ENCODE peak calls at places on chromosomes 1 and 21, in five cellular contexts. K is GM12878, M is K562, C is H1, N is HepG2. R is an unnamed sample.

GRCh38 chr1:89358287-89358893 is 5.5 kb upstream of the GBP6 start:
- DNase-seq in K (peak), M (peak), C (peak), N (peak), R (peak)

GRCh38 chr1:47837046-47837830 is 159.9 kb downstream of the TRABD2B start:
- DNase-seq in K (no peak), M (no peak), C (no peak), N (no peak), R (no peak)

GRCh38 chr1:8402109-8402704 is 84.3 kb downstream of the SLC45A1 start:
- DNase-seq in K (no peak), M (no peak), C (no peak), N (no peak), R (no peak)

GRCh38 chr1:185696419-185697150 is 37.6 kb upstream of the HMCN1 start:
- DNase-seq in K (no peak), M (no peak), C (no peak), N (no peak), R (no peak)

GRCh38 chr1:95733671-95734070 is 499.7 kb downstream of the RWDD3 start:
- DNase-seq in K (no peak), M (no peak), C (no peak), N (no peak), R (no peak)

GRCh38 chr1:147076442-147076841 is 95.8 kb downstream of the PRKAB2 start:
- DNase-seq in K (no peak), M (no peak), C (no peak), N (no peak), R (no peak)

GRCh38 chr21:32994305-32994704 is 31.4 kb upstream of the OLIG2 start:
- DNase-seq in K (no peak), M (peak), C (no peak), N (no peak), R (peak)

GRCh38 chr1:223815865-223816264 is 29.9 kb downstream of the TP53BP2 start:
- DNase-seq in K (no peak), M (no peak), C (no peak), N (no peak), R (no peak)

GRCh38 chr1:72241397-72241796 is 40.9 kb downstream of the NEGR1 start:
- DNase-seq in K (no peak), M (no peak), C (no peak), N (peak), R (no peak)

GRCh38 chr1:3366181-3367051 is 88.0 kb upstream of the ARHGEF16 start:
- DNase-seq in K (no peak), M (no peak), C (no peak), N (peak), R (no peak)

GRCh38 chr1:12087797-12088314 is 24.8 kb downstream of the TNFRSF8 start:
- DNase-seq in K (peak), M (no peak), C (no peak), N (no peak), R (no peak)

GRCh38 chr1:212899845-212900244 is 41.8 kb downstream of the FLVCR1 start:
- DNase-seq in K (no peak), M (no peak), C (no peak), N (no peak), R (peak)

GRCh38 chr1:114395863-114396262 is 115.1 kb downstream of the TRIM33 start:
- DNase-seq in K (no peak), M (no peak), C (no peak), N (no peak), R (no peak)

GRCh38 chr1:155124503-155125463 is 2.9 kb upstream of the EFNA1 start:
- DNase-seq in K (no peak), M (no peak), C (no peak), N (no peak), R (peak)

GRCh38 chr1:7401814-7402547 is 369.1 kb upstream of the VAMP3 start:
- DNase-seq in K (no peak), M (no peak), C (no peak), N (peak), R (peak)

GRCh38 chr1:154975409-154976205 is 1.1 kb downstream of the CKS1B start:
- DNase-seq in K (peak), M (no peak), C (no peak), N (no peak), R (peak)

GRCh38 chr1:43549921-43550597 is 19.4 kb downstream of the PTPRF start:
- DNase-seq in K (no peak), M (peak), C (peak), N (no peak), R (peak)

GRCh38 chr1:2400576-2400909 is 8.9 kb downstream of the RER1 start:
- DNase-seq in K (no peak), M (no peak), C (no peak), N (no peak), R (no peak)

GRCh38 chr1:8020032-8020431 is 6.1 kb downstream of the ERRFI1 start:
- DNase-seq in K (no peak), M (no peak), C (no peak), N (peak), R (no peak)

GRCh38 chr1:150563340-150564038 is 14.3 kb downstream of the ADAMTSL4 start:
- DNase-seq in K (peak), M (no peak), C (no peak), N (no peak), R (no peak)

GRCh38 chr1:90959352-90960206 is 62.3 kb downstream of the ZNF644 start:
- DNase-seq in K (no peak), M (no peak), C (no peak), N (peak), R (no peak)

GRCh38 chr1:95126846-95127245 is 9.7 kb downstream of the TLCD4 start:
- DNase-seq in K (no peak), M (no peak), C (no peak), N (no peak), R (no peak)

GRCh38 chr1:180267761-180268555 is 37.9 kb downstream of the LHX4 start:
- DNase-seq in K (no peak), M (no peak), C (no peak), N (no peak), R (no peak)

GRCh38 chr1:187070076-187070475 is 241.3 kb downstream of the PLA2G4A start:
- DNase-seq in K (no peak), M (no peak), C (no peak), N (no peak), R (no peak)

GRCh38 chr1:84985365-84985764 is 11.5 kb downstream of the MCOLN2 start:
- DNase-seq in K (no peak), M (no peak), C (no peak), N (no peak), R (no peak)

GRCh38 chr1:53654216-53655210 is 84.5 kb downstream of the GLIS1 start:
- DNase-seq in K (no peak), M (no peak), C (no peak), N (no peak), R (no peak)

GRCh38 chr1:35577071-35577998 is 4.2 kb downstream of the TFAP2E start:
- DNase-seq in K (peak), M (no peak), C (no peak), N (no peak), R (peak)

GRCh38 chr1:248841702-248842395 is 3.8 kb downstream of the ZNF672 start:
- DNase-seq in K (no peak), M (no peak), C (no peak), N (peak), R (peak)

GRCh38 chr1:77987942-77988341 is 9.1 kb upstream of the FUBP1 start:
- DNase-seq in K (no peak), M (no peak), C (no peak), N (no peak), R (no peak)

GRCh38 chr1:61887921-61888564 is 145.8 kb downstream of the PATJ start:
- DNase-seq in K (no peak), M (no peak), C (no peak), N (no peak), R (no peak)

GRCh38 chr21:43712268-43712942 is 6.5 kb upstream of the PDXK start:
- DNase-seq in K (no peak), M (peak), C (no peak), N (no peak), R (no peak)

GRCh38 chr1:182206628-182207239 is 145.2 kb upstream of the ZNF648 start:
- DNase-seq in K (no peak), M (no peak), C (no peak), N (no peak), R (no peak)

GRCh38 chr1:160567858-160568682 is 11.2 kb downstream of the CD84 start:
- DNase-seq in K (no peak), M (no peak), C (no peak), N (no peak), R (no peak)

GRCh38 chr1:226548281-226549093 is at the start of gene STUM:
- DNase-seq in K (no peak), M (no peak), C (no peak), N (no peak), R (peak)

GRCh38 chr1:23544444-23545389 is 13.7 kb upstream of the E2F2 start:
- DNase-seq in K (no peak), M (peak), C (no peak), N (peak), R (peak)

GRCh38 chr21:35222541-35222941 is 173.4 kb upstream of the RUNX1 start:
- DNase-seq in K (peak), M (no peak), C (no peak), N (no peak), R (no peak)

GRCh38 chr1:147542549-147542857 is 1.2 kb downstream of the BCL9 start:
- DNase-seq in K (no peak), M (no peak), C (no peak), N (no peak), R (no peak)

GRCh38 chr1:189323090-189323489 is 1154.6 kb downstream of the BRINP3 start:
- DNase-seq in K (no peak), M (no peak), C (no peak), N (no peak), R (no peak)

GRCh38 chr1:223341111-223341510 is 22.9 kb downstream of the SUSD4 start:
- DNase-seq in K (no peak), M (no peak), C (no peak), N (no peak), R (no peak)

GRCh38 chr1:10762875-10763274 is 33.6 kb downstream of the CASZ1 start:
- DNase-seq in K (no peak), M (no peak), C (no peak), N (no peak), R (no peak)

GRCh38 chr1:10765734-10766478 is 30.5 kb downstream of the CASZ1 start:
- DNase-seq in K (no peak), M (no peak), C (no peak), N (no peak), R (no peak)

GRCh38 chr1:10764296-10764798 is 32.1 kb downstream of the CASZ1 start:
- DNase-seq in K (no peak), M (no peak), C (no peak), N (no peak), R (no peak)

GRCh38 chr1:10767282-10767681 is 29.2 kb downstream of the CASZ1 start:
- DNase-seq in K (no peak), M (no peak), C (no peak), N (no peak), R (no peak)

DNA sequence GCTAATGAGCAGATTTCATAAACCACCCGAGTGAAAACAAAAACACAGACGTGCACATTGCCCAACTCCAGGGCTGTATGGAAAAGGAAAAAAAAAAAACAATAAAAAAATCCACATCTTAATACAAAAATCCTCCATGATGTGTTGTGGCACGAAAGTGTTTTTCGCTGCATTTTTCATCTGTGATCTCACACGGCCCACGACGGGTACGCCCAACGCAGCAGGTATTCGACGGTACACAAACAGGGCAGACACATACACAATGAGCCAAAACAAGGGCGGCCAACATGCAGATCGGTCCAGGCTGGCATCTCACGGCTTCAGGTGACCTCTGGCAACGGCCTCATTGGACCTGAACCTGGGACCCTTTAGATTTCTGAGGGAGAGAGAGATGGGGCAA is 31.1 kb downstream of the CASZ1 start:
- DNase-seq in K (no peak), M (no peak), C (no peak), N (no peak), R (no peak)
- H3K4me2 ChIP-seq in K (no peak), M (no peak), C (no peak), N (no peak), R (no peak)

GRCh38 chr1:228139931-228140723 is at the start of gene GUK1:
- DNase-seq in K (peak), M (peak), C (peak), N (peak), R (peak)

GRCh38 chr1:228142616-228143203 is 2.6 kb downstream of the GUK1 start:
- DNase-seq in K (no peak), M (no peak), C (no peak), N (no peak), R (no peak)

GRCh38 chr1:228140724-228141081 is 624 bp downstream of the GUK1 start:
- DNase-seq in K (no peak), M (no peak), C (no peak), N (no peak), R (no peak)

GRCh38 chr1:228141871-228142615 is 2.0 kb downstream of the GUK1 start:
- DNase-seq in K (no peak), M (no peak), C (no peak), N (no peak), R (no peak)

GRCh38 chr1:228141082-228141870 is 1.2 kb downstream of the GUK1 start:
- DNase-seq in K (no peak), M (no peak), C (no peak), N (no peak), R (no peak)
- TF ChIP-seq CREB1 in K (no peak), M (no peak), C (no peak), N (no peak), R (no peak)

GRCh38 chr21:45141507-45141906 is 67.1 kb downstream of the ADARB1 start:
- DNase-seq in K (no peak), M (no peak), C (no peak), N (no peak), R (no peak)
- TF ChIP-seq CTCF in K (no peak), M (no peak), C (no peak), N (no peak), R (no peak)

DNA sequence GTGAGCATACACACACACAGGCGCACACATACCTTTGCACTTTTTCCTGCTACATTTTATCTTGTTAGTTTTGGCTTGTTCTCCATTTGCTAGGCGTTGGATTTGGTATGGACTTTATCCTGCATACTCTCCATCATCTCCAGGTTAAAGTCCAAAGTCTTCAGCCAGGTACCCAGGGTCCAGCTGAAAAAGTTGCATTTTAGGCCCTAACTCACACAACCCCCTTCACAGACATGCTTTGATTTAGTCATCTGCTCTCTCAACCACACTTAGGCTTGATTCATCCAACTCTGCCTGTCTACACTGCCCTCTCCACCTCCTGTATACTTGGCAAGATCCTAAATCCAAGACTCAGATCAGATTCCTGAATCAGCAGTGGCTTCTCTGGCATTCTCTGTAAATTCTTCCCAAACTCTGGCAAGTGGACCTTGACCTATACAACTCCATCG is 10.7 kb upstream of the LAMB3 start:
- DNase-seq in K (no peak), M (no peak), C (no peak), N (no peak), R (no peak)
- H3K4me2 ChIP-seq in K (no peak), M (no peak), C (no peak), N (peak), R (no peak)

GRCh38 chr1:87151500-87152421 is 176.9 kb upstream of the LMO4 start:
- DNase-seq in K (peak), M (peak), C (peak), N (no peak), R (peak)
- TF ChIP-seq CREB1 in K (peak), M (no peak), C (no peak), N (no peak), R (no peak)

GRCh38 chr1:236451796-236452373 is 57.8 kb downstream of the EDARADD start:
- DNase-seq in K (no peak), M (peak), C (peak), N (peak), R (peak)
- TF ChIP-seq CTCF in K (peak), M (peak), C (peak), N (peak), R (peak)

GRCh38 chr1:15583016-15583706 is 1.7 kb downstream of the AGMAT start:
- DNase-seq in K (no peak), M (no peak), C (no peak), N (no peak), R (no peak)

GRCh38 chr1:15575549-15576150 is 9.2 kb downstream of the AGMAT start:
- DNase-seq in K (no peak), M (no peak), C (no peak), N (no peak), R (no peak)

GRCh38 chr1:15577691-15578090 is 7.2 kb downstream of the AGMAT start:
- DNase-seq in K (no peak), M (no peak), C (no peak), N (no peak), R (no peak)

GRCh38 chr1:15578921-15579682 is 5.7 kb downstream of the AGMAT start:
- DNase-seq in K (peak), M (no peak), C (no peak), N (no peak), R (no peak)

DNA sequence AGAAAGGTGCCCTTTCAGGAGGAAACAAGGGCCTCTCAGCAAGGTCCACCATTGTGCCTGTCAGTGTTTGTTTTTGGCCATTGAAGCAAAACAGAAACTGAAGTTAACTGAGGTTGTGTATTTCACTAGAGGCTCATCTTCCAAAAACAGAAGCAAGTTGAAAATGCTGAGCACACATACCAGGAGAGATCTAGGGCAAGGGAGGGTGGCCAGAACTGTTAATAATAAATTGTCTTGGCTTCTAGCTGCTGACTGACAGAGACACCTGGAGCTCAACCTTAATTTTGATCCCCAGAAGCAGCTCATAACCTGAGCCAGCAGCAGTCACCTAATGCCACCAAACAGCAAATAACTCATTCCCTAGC is 5.2 kb downstream of the AGMAT start:
- DNase-seq in K (peak), M (no peak), C (no peak), N (no peak), R (no peak)
- H3K4me2 ChIP-seq in K (peak), M (no peak), C (no peak), N (no peak), R (no peak)

GRCh38 chr1:229454056-229454455 is 20.2 kb upstream of the ACTA1 start:
- DNase-seq in K (no peak), M (no peak), C (no peak), N (no peak), R (peak)
- TF ChIP-seq CREB1 in K (no peak), M (no peak), C (no peak), N (no peak), R (no peak)

DNA sequence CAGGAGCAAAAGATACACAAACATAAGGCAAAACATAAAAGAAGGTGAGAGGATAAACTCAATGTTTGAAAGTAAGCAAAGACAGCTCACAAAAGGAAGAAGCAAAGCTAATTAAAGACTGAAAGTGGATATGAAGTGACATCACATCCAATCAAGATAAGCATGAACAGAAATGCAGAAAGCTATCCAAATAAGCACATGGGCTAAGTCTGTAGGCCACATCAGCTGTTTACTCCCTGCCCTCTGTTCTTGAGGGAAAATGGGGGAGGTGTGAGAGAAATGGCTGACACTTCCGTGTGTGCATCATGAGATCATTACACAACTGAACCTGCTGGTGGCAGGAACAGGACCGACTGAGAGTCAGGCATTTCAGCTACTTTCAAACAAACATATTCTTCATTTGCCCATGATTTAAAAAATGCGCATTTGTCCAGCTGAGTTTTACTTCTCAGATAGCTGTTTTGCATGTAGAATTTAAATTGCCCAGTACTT is 27.3 kb upstream of the MAN1A2 start:
- DNase-seq in K (no peak), M (peak), C (no peak), N (peak), R (peak)
- TF ChIP-seq CTCF in K (no peak), M (peak), C (no peak), N (peak), R (no peak)

GRCh38 chr1:232764458-232765231 is 40.6 kb upstream of the MAP10 start:
- DNase-seq in K (no peak), M (no peak), C (no peak), N (no peak), R (no peak)

GRCh38 chr1:232766904-232767303 is 38.3 kb upstream of the MAP10 start:
- DNase-seq in K (no peak), M (no peak), C (no peak), N (no peak), R (no peak)

GRCh38 chr1:232767381-232768074 is 37.7 kb upstream of the MAP10 start:
- DNase-seq in K (no peak), M (no peak), C (no peak), N (no peak), R (no peak)

GRCh38 chr1:232765536-232765935 is 39.7 kb upstream of the MAP10 start:
- DNase-seq in K (no peak), M (no peak), C (no peak), N (no peak), R (no peak)

GRCh38 chr1:232766224-232766890 is 38.9 kb upstream of the MAP10 start:
- DNase-seq in K (no peak), M (no peak), C (no peak), N (no peak), R (peak)
- H3K4me2 ChIP-seq in K (no peak), M (no peak), C (no peak), N (no peak), R (peak)